ENCODE peak calls at places on chromosome 11, in seven cellular contexts. H is LoVo; E is H1; C is DMS153; B is GM12865; S is stimulated activated CD4-positive, alpha-beta T cell treated with anti-CD3 and anti-CD28 coated beads, Interleukin-2, amount 100 ng/mL, for 48 hours; Q is activated CD4-positive, alpha-beta T cell treated with anti-CD3 and anti-CD28 coated beads, Interleukin-2, amount 50 U/mL, for 1 hour. W is an unnamed sample.

GRCh38 chr11:103257360-103257759 is 148.1 kb downstream of the DYNC2H1 start:
- DNase-seq in H (peak; percentile 2), E (no peak), C (no peak), B (no peak), S (no peak), Q (no peak), W (peak; percentile 5)

GRCh38 chr11:75968021-75968685 is 153.1 kb downstream of the UVRAG start:
- DNase-seq in H (no peak), E (no peak), C (no peak), B (no peak), S (no peak), Q (no peak), W (no peak)

GRCh38 chr11:61777234-61778090 is 14.9 kb downstream of the TMEM258 start:
- DNase-seq in H (no peak), E (peak; percentile 92), C (no peak), B (no peak), S (peak; percentile 54), Q (peak; percentile 56), W (peak; percentile 28)

GRCh38 chr11:126345759-126346585 is 9.5 kb upstream of the ST3GAL4 start:
- DNase-seq in H (peak; percentile 22), E (no peak), C (no peak), B (no peak), S (no peak), Q (no peak), W (no peak)

GRCh38 chr11:118909619-118910308 is 16.0 kb downstream of the BCL9L start:
- DNase-seq in H (no peak), E (peak; percentile 73), C (no peak), B (no peak), S (no peak), Q (no peak), W (no peak)

GRCh38 chr11:2387266-2387982 is 10.3 kb downstream of the CD81 start:
- DNase-seq in H (no peak), E (no peak), C (no peak), B (peak; percentile 51), S (no peak), Q (no peak), W (peak; percentile 45)

GRCh38 chr11:119532551-119532950 is 109.6 kb upstream of the THY1 start:
- DNase-seq in H (no peak), E (no peak), C (no peak), B (no peak), S (no peak), Q (no peak), W (no peak)

GRCh38 chr11:103987631-103988594 is 48.5 kb upstream of the DDI1 start:
- DNase-seq in H (no peak), E (no peak), C (no peak), B (no peak), S (no peak), Q (no peak), W (no peak)

GRCh38 chr11:1391165-1392010 is 1.7 kb downstream of the BRSK2 start:
- DNase-seq in H (no peak), E (peak; percentile 64), C (no peak), B (no peak), S (no peak), Q (no peak), W (peak; percentile 48)

GRCh38 chr11:86291466-86292262 is 10.4 kb upstream of the HIKESHI start:
- DNase-seq in H (peak; percentile 46), E (peak; percentile 79), C (no peak), B (peak; percentile 73), S (peak; percentile 74), Q (peak; percentile 63), W (peak; percentile 15)

GRCh38 chr11:107769189-107769588 is 57.3 kb upstream of the SLN start:
- DNase-seq in H (no peak), E (no peak), C (no peak), B (no peak), S (no peak), Q (no peak), W (no peak)